ENCODE peak calls at places on chromosomes 12 and 14, in four cellular contexts. E is OCI-LY7, L is fibroblast of lung, T is prostate gland. V is an unnamed sample.

GRCh38 chr12:111467862-111468245 is 62.1 kb downstream of the SH2B3 start:
- DNase-seq in E (no peak), L (peak; percentile 19), T (no peak), V (no peak)

GRCh38 chr14:54715244-54715643 is 148.3 kb downstream of the SAMD4A start:
- DNase-seq in E (no peak), L (peak; percentile 36), T (no peak), V (no peak)

GRCh38 chr12:124442772-124443445 is 124.5 kb downstream of the NCOR2 start:
- DNase-seq in E (no peak), L (peak; percentile 94), T (no peak), V (no peak)

GRCh38 chr14:86961106-86961716 is 1031.8 kb downstream of the GALC start:
- DNase-seq in E (no peak), L (no peak), T (no peak), V (no peak)

GRCh38 chr14:65070710-65071033 is 31.6 kb downstream of the MAX start:
- DNase-seq in E (no peak), L (no peak), T (no peak), V (no peak)

GRCh38 chr14:68784298-68784910 is 8.5 kb downstream of the ZFP36L1 start:
- DNase-seq in E (no peak), L (peak; percentile 47), T (no peak), V (peak; percentile 23)

GRCh38 chr12:102172436-102172835 is 25.2 kb downstream of the PMCH start:
- DNase-seq in E (no peak), L (peak; percentile 59), T (no peak), V (no peak)

GRCh38 chr12:100020370-100020769 is 35.6 kb upstream of the ANKS1B start:
- DNase-seq in E (no peak), L (peak; percentile 29), T (no peak), V (no peak)

GRCh38 chr12:51631591-51631990 is 40.6 kb downstream of the SCN8A start:
- DNase-seq in E (no peak), L (peak; percentile 86), T (no peak), V (no peak)

DNA sequence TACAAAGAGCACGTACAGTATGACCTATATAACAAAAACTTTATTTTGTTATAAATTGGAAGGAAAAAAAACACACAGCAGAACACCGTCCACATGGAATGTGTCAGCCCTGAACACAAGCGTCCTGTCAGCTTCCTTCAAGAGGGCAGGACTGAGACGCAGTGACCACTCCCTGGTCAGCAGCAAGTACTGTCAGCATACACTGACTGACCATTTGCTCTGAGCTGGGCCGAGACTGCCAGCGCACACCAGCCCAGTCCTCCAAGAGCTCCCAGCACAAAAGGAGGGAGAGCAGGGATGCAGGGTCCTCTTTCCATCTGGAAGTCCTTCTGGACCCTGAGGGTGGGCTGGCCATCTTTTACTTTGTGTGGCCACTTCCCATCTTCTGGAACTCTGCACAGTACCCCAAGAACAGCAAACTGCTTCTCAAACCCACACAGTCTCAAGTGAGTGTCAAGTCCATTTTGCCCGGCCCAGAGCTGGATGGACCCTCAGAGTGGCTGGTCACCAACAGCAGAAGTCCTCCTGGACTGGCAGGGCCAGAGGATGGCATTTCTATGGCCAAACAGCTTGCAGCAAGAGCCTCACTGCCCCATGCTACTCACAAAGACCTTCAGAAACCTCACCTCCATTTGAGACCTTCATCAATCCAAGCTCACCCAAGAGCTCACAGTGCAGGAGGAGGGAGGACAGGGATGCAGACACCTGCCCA is 11.7 kb downstream of the CCDC88C start:
- DNase-seq in E (no peak), L (no peak), T (peak; percentile 33), V (no peak)
- H3K4me1 ChIP-seq in E (peaks cover 96% of the 10 kb centered on the region), L (no peaks in the 10 kb centered on the region), T (peaks cover 7% of the 10 kb centered on the region), V (peaks cover 98% of the 10 kb centered on the region)

DNA sequence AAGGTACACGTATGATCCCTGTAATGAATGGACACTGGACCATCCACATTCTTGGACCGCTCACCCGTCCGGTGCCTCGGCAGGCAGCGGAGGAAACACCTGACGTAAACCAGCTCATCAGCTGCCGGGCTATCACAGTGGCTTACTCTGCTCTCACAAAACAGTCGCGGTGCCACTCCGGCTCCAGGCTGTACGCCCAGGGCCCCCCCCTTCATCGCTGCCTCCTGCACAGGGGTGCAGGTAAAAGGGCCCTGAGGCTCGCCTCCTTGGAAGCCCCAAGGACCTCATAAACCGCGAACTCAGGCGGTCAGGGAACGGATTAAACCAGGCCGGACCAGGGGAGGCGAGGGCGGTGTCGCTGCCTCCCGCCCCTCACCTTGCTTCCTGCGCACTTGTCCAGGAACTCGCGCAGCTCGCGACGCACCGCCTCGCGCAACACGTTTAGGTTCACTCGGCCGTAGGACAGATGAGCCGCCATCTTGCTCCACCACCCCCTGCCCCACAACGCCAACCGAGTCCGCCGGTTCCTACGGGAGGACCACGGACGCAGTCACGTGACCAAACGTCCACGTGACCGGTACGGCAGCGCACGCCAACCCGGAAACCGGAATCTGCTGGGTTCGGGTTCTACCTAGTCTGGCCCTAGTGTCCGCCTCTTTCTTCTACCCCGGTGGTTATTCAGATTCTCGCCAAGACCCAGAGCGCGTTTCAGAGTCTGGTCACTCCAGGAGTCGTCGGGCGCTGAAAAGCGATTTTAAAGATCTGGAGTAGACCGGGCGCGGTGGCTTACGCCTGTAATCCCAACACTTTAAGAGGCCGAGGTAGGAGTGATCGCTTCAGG is at the start of gene VPS33A:
- DNase-seq in E (peak; percentile 100), L (peak; percentile 98), T (peak; percentile 94), V (peak; percentile 90)
- H3K27ac ChIP-seq in E (peak within 1 kb of the TSS; percentile 80), L (peak within 1 kb of the TSS; percentile 62), T (peak within 1 kb of the TSS; percentile 78), V (peak within 1 kb of the TSS; percentile 95)

DNA sequence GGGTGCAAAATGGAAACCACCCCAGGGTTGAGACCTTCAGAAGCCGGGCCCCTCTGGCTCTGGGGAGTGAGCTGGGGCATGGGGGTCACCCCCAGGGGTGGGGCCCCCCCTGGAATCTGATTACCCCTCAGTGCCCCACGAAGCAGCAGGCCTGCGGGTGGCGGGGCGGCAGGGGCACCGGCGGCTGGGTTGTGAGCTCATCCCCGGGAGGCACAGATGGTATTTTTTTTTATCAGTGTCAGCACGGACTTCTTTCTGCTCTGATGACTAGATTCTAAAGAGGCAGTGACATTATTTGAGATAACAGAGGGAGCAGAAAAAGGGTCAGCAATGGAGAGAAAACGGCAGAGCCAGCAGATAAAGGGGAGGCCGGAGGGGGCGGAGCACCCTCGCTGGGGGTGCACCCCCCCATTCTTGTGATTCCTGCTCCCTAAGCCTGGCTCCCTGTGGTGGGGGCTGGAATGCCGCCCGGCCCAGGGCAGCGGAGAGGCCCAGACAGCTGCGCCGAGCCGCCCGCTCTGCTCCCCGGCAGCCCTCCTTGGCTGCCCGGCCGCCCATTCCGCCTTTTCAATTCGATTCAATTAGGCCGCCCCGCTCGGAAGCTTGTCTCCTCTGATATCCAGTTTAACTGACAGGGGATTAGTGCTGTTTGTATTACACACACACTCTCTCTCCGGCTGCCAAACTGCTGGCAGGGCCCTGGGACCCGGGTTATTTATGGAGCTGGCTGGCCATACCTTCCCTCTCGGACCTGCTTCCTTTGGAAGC is 32.9 kb downstream of the MVK start:
- DNase-seq in E (no peak), L (no peak), T (no peak), V (no peak)
- H3K4me3 ChIP-seq in E (no peak overlapping the region), L (no peak overlapping the region), T (no peak overlapping the region), V (no peak overlapping the region)

DNA sequence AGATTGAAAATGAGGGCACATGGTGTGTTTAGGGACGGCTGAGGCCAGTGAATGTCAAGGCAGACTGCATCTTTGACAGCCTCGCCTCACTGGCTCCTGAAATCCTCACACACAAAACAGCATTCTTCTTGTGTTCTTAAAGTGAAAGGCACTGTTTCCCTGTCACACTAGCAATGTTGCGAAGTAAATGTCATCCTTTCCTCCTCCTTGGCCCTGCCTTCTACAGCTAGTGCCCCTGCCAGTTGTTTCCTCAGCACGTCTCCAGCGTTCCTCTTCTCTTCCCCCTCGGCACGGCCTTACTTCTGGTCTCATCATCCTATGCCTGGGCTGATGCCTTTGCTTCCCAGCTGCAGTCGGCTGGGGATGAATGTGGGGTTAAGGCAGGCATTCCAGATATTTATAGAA is 129.4 kb upstream of the DNM1L start:
- DNase-seq in E (peak; percentile 77), L (peak; percentile 79), T (no peak), V (no peak)
- H3K4me1 ChIP-seq in E (peaks cover 77% of the 10 kb centered on the region), L (peaks cover 10% of the 10 kb centered on the region), T (no peaks in the 10 kb centered on the region), V (no peaks in the 10 kb centered on the region)

DNA sequence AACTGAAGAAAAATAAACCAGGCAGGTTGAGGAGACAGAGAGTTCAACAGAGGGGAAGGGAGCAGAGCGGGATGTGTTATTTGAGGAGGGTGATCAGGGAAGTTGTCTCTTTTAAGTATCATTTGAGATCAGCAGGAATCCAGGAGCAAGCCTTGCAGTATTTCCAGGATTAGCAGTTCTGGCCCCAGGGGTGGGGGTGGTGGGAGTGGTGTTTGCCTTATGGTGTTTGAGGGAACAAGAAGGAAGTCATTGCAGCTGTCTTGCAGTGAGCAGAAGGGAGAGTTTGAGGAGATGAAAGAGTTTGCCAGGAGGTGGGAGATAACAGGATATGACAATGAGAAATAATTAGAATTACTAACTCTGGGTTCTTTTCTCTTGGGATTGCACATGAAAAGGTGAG is 418.6 kb downstream of the NELL2 start:
- DNase-seq in E (no peak), L (no peak), T (no peak), V (no peak)
- H3K27ac ChIP-seq in E (no peak overlapping the region), L (no peak overlapping the region), T (no peak overlapping the region), V (no peak overlapping the region)

GRCh38 chr14:73567365-73567764 is 1.6 kb upstream of the ACOT2 start:
- DNase-seq in E (no peak), L (no peak), T (no peak), V (no peak)
- H3K4me3 ChIP-seq in E (no peak overlapping the region), L (no peak overlapping the region), T (no peak overlapping the region), V (peak overlapping the region; percentile 82)

GRCh38 chr14:61418749-61419148 is 97.4 kb downstream of the PRKCH start:
- DNase-seq in E (no peak), L (no peak), T (no peak), V (no peak)
- H3K4me1 ChIP-seq in E (no peaks in the 10 kb centered on the region), L (no peaks in the 10 kb centered on the region), T (peaks cover 14% of the 10 kb centered on the region), V (peaks cover 87% of the 10 kb centered on the region)

GRCh38 chr14:92717571-92718042 is 30.8 kb downstream of the LGMN start:
- DNase-seq in E (no peak), L (peak; percentile 34), T (no peak), V (peak; percentile 28)
- H3K27ac ChIP-seq in E (no peak overlapping the region), L (no peak overlapping the region), T (peak overlapping the region; percentile 10), V (no peak overlapping the region)

DNA sequence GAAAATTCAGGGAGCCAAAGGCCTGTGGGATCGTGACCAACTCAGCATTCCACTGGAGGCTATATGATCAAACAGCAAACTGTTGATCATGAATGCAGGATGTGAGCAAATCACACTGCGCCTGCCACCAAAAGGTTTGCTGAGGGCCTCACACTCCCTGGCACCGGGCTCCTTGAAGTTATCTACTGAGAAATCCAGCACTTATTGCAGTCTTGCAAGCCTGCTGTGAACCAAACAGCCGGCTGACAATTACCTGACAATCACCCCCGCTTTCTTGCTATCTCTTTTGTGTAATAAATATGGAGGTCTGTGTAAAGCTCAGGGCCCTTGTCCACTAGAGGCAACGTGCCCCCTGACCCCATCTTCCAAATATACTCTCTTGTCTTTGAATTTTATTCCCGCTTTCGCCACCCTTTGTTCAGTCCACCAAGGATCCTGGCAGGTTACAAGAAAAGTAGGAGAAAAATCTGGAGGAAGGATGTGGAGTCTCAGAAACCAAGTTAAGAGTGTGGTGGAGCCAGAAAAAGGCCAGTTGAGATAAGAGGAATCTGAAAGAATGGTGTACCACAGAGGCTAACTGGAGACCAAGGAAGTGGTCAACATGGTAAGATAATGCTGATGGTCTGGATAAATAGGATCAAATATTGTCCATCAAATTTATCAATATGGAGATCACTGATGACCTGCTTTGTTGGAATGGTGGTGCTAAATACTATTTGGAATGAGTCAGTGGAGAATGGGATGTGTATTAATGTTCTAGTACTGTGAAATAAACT is 229.2 kb downstream of the ALX1 start:
- DNase-seq in E (no peak), L (peak; percentile 0), T (no peak), V (no peak)
- H3K4me3 ChIP-seq in E (no peak overlapping the region), L (no peak overlapping the region), T (no peak overlapping the region), V (no peak overlapping the region)

V was measured in CD4-positive, CD25-positive, alpha-beta regulatory T cell.